ENCODE peak calls at places on chromosomes 7 and 10, in ten cellular contexts. P, M, R, F, N, E, A, B, D and U are unnamed samples.
A peak's percentile ranks its signal among the peaks of the same experiment; 100 is the strongest.

GRCh38 chr7:121138262-121138933 is 149.9 kb downstream of the CPED1 start:
- DNase-seq in P (no peak), M (no peak), R (no peak), F (no peak), N (no peak), E (no peak), A (no peak), B (no peak), D (no peak), U (no peak)

GRCh38 chr10:132611986-132612385 is 74.4 kb downstream of the INPP5A start:
- DNase-seq in P (no peak), M (no peak), R (peak; percentile 25), F (no peak), N (no peak), E (no peak), A (no peak), B (no peak), D (no peak), U (no peak)

GRCh38 chr10:101843032-101843991 is at the start of gene KCNIP2:
- DNase-seq in P (no peak), M (peak; percentile 52), R (no peak), F (peak; percentile 43), N (peak; percentile 76), E (peak; percentile 59), A (no peak), B (peak; percentile 89), D (no peak), U (no peak)

GRCh38 chr7:119281181-119281846 is 991.7 kb upstream of the KCND2 start:
- DNase-seq in P (no peak), M (no peak), R (no peak), F (no peak), N (no peak), E (no peak), A (no peak), B (no peak), D (no peak), U (no peak)

GRCh38 chr10:96369890-96370574 is 11.2 kb upstream of the OPALIN start:
- DNase-seq in P (no peak), M (peak; percentile 57), R (no peak), F (no peak), N (no peak), E (no peak), A (no peak), B (peak; percentile 53), D (no peak), U (no peak)

GRCh38 chr7:118777308-118777707 is 552.8 kb downstream of the ANKRD7 start:
- DNase-seq in P (no peak), M (no peak), R (no peak), F (no peak), N (no peak), E (no peak), A (no peak), B (no peak), D (no peak), U (no peak)

GRCh38 chr10:43054593-43054992 is 22.3 kb upstream of the RET start:
- DNase-seq in P (no peak), M (no peak), R (peak; percentile 46), F (no peak), N (peak; percentile 33), E (no peak), A (no peak), B (no peak), D (peak; percentile 15), U (no peak)

GRCh38 chr10:1190052-1190395 is 133.8 kb downstream of the WDR37 start:
- DNase-seq in P (no peak), M (no peak), R (no peak), F (no peak), N (peak; percentile 19), E (no peak), A (no peak), B (no peak), D (no peak), U (no peak)

GRCh38 chr10:128059266-128059850 is 66.9 kb downstream of the MKI67 start:
- DNase-seq in P (no peak), M (no peak), R (peak; percentile 59), F (no peak), N (no peak), E (no peak), A (no peak), B (no peak), D (peak; percentile 51), U (no peak)

GRCh38 chr10:123269675-123270074 is 115.5 kb downstream of the BUB3 start:
- DNase-seq in P (no peak), M (no peak), R (no peak), F (no peak), N (no peak), E (no peak), A (no peak), B (no peak), D (no peak), U (no peak)

GRCh38 chr10:69179089-69179742 is 818 bp upstream of the SUPV3L1 start:
- DNase-seq in P (no peak), M (peak; percentile 44), R (no peak), F (peak; percentile 81), N (no peak), E (peak; percentile 27), A (no peak), B (no peak), D (no peak), U (peak; percentile 20)

GRCh38 chr7:48033922-48034321 is 1.4 kb upstream of the C7orf57 start:
- DNase-seq in P (no peak), M (no peak), R (no peak), F (no peak), N (no peak), E (no peak), A (no peak), B (peak; percentile 40), D (no peak), U (no peak)

GRCh38 chr7:19009241-19009935 is 108.0 kb downstream of the TWIST1 start:
- DNase-seq in P (no peak), M (no peak), R (no peak), F (no peak), N (no peak), E (no peak), A (no peak), B (no peak), D (no peak), U (no peak)

GRCh38 chr7:108014747-108015682 is 12.1 kb upstream of the LAMB1 start:
- DNase-seq in P (no peak), M (peak; percentile 85), R (no peak), F (no peak), N (no peak), E (no peak), A (no peak), B (no peak), D (no peak), U (no peak)

GRCh38 chr10:82240408-82240807 is 365.4 kb downstream of the NRG3 start:
- DNase-seq in P (no peak), M (no peak), R (no peak), F (no peak), N (no peak), E (no peak), A (no peak), B (no peak), D (no peak), U (no peak)
- H3K27ac ChIP-seq in P (no peak overlapping the region), M (no peak overlapping the region), R (no peak overlapping the region), F (no peak overlapping the region), N (no peak overlapping the region), E (no peak overlapping the region), A (no peak overlapping the region), B (no peak overlapping the region), D (no peak overlapping the region), U (no peak overlapping the region)

GRCh38 chr10:62018141-62018911 is 116.8 kb downstream of the ARID5B start:
- DNase-seq in P (no peak), M (no peak), R (no peak), F (no peak), N (no peak), E (no peak), A (peak; percentile 44), B (no peak), D (no peak), U (no peak)
- H3K4me3 ChIP-seq in P (no peak overlapping the region), M (no peak overlapping the region), R (no peak overlapping the region), F (no peak overlapping the region), N (no peak overlapping the region), E (no peak overlapping the region), A (no peak overlapping the region), B (no peak overlapping the region), D (no peak overlapping the region), U (no peak overlapping the region)

GRCh38 chr7:76325811-76326210 is 23.3 kb downstream of the HSPB1 start:
- DNase-seq in P (no peak), M (no peak), R (no peak), F (no peak), N (no peak), E (no peak), A (no peak), B (no peak), D (no peak), U (no peak)
- H3K27ac ChIP-seq in P (peak overlapping the region; percentile 27), M (peak overlapping the region; percentile 65), R (peak overlapping the region; percentile 17), F (no peak overlapping the region), N (peak overlapping the region; percentile 57), E (no peak overlapping the region), A (no peak overlapping the region), B (no peak overlapping the region), D (no peak overlapping the region), U (no peak overlapping the region)

GRCh38 chr7:45088821-45089313 is at the start of gene NACAD:
- DNase-seq in P (no peak), M (peak; percentile 29), R (peak; percentile 78), F (peak; percentile 22), N (peak; percentile 67), E (no peak), A (peak; percentile 40), B (peak; percentile 87), D (no peak), U (no peak)

GRCh38 chr7:45085619-45086200 is 3.1 kb downstream of the NACAD start:
- DNase-seq in P (no peak), M (no peak), R (no peak), F (no peak), N (no peak), E (no peak), A (no peak), B (peak; percentile 56), D (no peak), U (no peak)

GRCh38 chr7:45086348-45087065 is 2.3 kb downstream of the NACAD start:
- DNase-seq in P (no peak), M (no peak), R (no peak), F (no peak), N (peak; percentile 45), E (no peak), A (no peak), B (no peak), D (no peak), U (no peak)

GRCh38 chr7:45088146-45088701 is 545 bp downstream of the NACAD start:
- DNase-seq in P (no peak), M (no peak), R (no peak), F (no peak), N (no peak), E (no peak), A (no peak), B (peak; percentile 64), D (no peak), U (no peak)

DNA sequence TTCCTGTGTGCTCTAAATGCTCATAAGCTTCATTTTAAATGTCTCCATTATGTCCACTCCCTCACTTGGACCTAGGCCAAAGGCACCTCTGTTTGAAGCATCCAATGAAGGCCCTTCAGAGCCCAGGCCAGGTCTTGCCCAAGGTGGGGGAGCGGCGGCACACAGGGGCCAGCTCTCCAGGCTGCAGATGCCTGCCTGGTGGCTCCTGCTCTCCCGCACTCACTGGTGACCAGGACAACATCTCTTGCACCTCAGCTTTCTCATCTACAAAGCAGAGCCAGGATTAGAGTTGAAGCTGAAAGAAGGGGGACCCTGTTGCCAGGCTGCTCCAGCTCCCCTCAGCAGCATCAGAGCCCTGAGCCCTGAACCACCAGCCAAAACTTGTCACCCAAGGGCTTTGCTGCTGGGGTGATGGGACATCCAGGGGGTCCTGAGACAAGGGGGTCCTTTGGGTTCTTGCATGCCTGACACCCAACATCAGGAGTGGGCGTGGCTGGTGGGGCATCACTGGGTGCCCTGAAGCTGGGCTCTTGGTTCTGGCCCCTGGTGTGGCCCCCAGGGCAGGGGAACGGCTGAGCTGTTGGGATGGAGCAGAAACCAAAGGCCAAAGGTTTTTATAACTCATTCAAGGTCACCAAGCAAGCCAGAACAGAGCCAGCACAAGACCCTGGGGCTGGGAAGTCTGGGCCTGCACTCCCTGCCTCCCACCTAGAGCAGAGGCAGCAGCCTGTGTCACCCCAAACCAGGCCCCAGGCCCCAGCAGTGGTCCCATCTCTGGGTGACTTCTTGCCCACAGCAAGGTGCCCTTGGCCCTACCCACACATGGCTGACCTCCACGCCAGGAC is 1.2 kb downstream of the NACAD start:
- DNase-seq in P (no peak), M (no peak), R (no peak), F (no peak), N (peak; percentile 44), E (no peak), A (no peak), B (peak; percentile 47), D (no peak), U (no peak)
- H3K4me3 ChIP-seq in P (no peak overlapping the region), M (no peak overlapping the region), R (peak overlapping the region; percentile 80), F (no peak overlapping the region), N (no peak overlapping the region), E (no peak overlapping the region), A (peak overlapping the region; percentile 64), B (no peak overlapping the region), D (no peak overlapping the region), U (no peak overlapping the region)